ENCODE peak calls at places on chromosomes 12 and 14, in five cellular contexts. N, U, K, S and B are unnamed samples.

GRCh38 chr12:50110762-50111416 is 1.1 kb upstream of the COX14 start:
- DNase-seq in S (peak; percentile 73), N (no peak), U (peak; percentile 92), K (peak; percentile 82), B (peak; percentile 87)

GRCh38 chr12:130014485-130014807 is 110.6 kb upstream of the TMEM132D start:
- DNase-seq in N (no peak), U (no peak), S (no peak), K (no peak), B (no peak)

GRCh38 chr14:82710257-82710841 is 1176.7 kb upstream of the SEL1L start:
- DNase-seq in U (no peak), S (peak; percentile 30), K (no peak), N (peak; percentile 13), B (peak; percentile 31)

GRCh38 chr12:92085483-92086040 is 60.1 kb downstream of the BTG1 start:
- DNase-seq in N (no peak), S (no peak), U (no peak), K (no peak), B (no peak)

GRCh38 chr14:63362305-63362914 is 43.7 kb upstream of the GPHB5 start:
- DNase-seq in N (no peak), U (no peak), K (no peak), S (peak; percentile 13), B (no peak)

GRCh38 chr14:85533821-85534271 is 3.9 kb downstream of the FLRT2 start:
- DNase-seq in K (no peak), N (peak; percentile 9), U (no peak), S (no peak), B (peak; percentile 64)

GRCh38 chr14:24403294-24404013 is 4.7 kb downstream of the NYNRIN start:
- DNase-seq in U (no peak), S (no peak), K (no peak), N (no peak), B (no peak)

GRCh38 chr14:34059925-34060746 is 109.3 kb upstream of the EGLN3 start:
- DNase-seq in N (peak; percentile 73), K (peak; percentile 85), U (peak; percentile 82), S (peak; percentile 87), B (peak; percentile 92)

GRCh38 chr14:63209160-63209559 is 4.9 kb downstream of the RHOJ start:
- DNase-seq in U (no peak), S (no peak), N (no peak), K (no peak), B (no peak)

GRCh38 chr12:128844031-128844635 is 9.1 kb upstream of the GLT1D1 start:
- DNase-seq in S (no peak), U (no peak), K (no peak), N (no peak), B (no peak)

GRCh38 chr12:10715491-10715890 is 7.6 kb downstream of the YBX3 start:
- DNase-seq in K (no peak), N (no peak), U (no peak), S (no peak), B (no peak)

GRCh38 chr12:24049101-24049500 is 99.6 kb upstream of the SOX5 start:
- DNase-seq in K (no peak), U (no peak), S (no peak), N (no peak), B (no peak)

GRCh38 chr14:33943081-33943480 is 7.8 kb downstream of the EGLN3 start:
- DNase-seq in S (peak; percentile 45), U (no peak), K (no peak), N (no peak), B (no peak)

GRCh38 chr12:93674386-93674785 is 2.8 kb upstream of the CRADD start:
- DNase-seq in U (no peak), K (no peak), N (no peak), S (no peak), B (no peak)

GRCh38 chr12:82314406-82314892 is 43.7 kb downstream of the CCDC59 start:
- DNase-seq in U (no peak), K (no peak), N (no peak), S (peak; percentile 53), B (no peak)

GRCh38 chr12:127245009-127245408 is 1022.0 kb upstream of the TMEM132C start:
- DNase-seq in K (no peak), U (no peak), S (no peak), N (no peak), B (no peak)

GRCh38 chr12:71503579-71504470 is 64.2 kb downstream of the LGR5 start:
- DNase-seq in U (no peak), K (no peak), S (no peak), N (no peak), B (no peak)

DNA sequence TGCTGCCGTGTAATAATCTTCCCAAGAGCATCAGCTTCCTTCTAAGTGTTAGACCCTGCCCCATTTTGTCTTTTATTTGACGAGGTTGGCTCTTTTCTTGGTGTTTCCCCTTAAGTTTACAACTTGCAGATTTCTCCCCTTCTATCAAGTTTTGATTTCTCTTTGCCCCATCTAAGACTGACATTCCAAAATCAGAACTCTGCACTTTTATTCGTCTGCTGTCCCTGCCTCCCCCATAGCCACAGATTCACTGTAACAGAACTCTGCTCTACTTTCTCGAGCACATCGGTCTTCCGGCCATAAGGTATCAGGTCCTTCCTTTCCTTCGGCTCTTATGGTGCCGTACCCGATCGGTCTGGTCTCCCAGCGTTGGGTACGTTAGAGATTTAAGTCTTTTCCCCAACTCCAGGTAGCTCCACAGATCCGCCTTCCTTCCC is 563 bp downstream of the DCP1B start:
- DNase-seq in U (no peak), K (no peak), N (peak; percentile 8), S (no peak), B (no peak)
- H3K4me3 ChIP-seq in U (peak overlapping the region; percentile 91), K (peak overlapping the region; percentile 88), N (peak overlapping the region; percentile 70), S (peak overlapping the region; percentile 89), B (peak overlapping the region; percentile 69)

DNA sequence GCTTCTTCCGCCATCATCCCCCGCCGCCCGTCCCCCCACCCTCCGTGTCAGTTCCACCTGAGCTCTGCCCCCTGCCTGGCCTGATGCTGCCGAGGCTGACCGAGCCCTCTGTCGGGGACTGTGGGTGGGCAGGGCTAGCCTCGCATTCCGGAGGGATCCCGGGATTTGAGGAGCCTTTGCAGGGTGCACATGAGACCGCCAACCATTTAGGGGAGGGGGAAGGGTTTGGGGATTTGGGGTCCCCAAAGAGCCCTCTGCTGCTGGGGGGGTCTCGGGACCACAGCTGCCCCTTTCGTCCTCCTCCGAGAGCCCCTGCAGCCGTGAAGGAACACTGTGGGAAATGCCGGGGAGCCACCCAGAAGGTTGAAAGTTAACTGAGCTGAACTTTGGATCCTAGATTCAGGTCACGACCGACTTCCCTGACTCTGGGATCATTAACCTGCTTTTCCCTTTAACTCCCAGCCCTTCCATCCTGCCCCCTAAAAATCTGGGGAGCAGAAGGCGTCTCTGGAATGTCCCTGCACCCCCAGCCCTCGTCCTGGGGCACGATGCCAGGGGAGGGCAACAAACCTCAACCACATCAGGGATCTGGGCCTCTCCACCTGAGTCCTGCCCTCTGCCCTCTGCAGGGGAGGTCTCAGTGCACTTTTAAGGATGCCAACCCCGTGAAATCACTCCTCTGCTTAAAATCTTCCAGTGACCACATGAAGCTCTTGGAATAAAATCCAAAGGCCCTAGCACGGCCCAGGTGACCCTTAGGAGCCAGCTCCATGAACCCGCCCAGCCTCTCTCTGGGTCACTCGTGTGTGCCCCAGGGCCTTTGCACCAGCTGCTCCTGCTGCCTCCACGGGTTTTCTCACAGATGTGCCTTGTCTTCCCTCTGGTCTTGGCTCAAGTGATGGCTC is 94.9 kb downstream of the RFLNA start:
- DNase-seq in K (no peak), U (no peak), N (no peak), S (peak; percentile 48), B (no peak)
- H3K27ac ChIP-seq in K (peak overlapping the region; percentile 98), U (peak overlapping the region; percentile 96), N (peak overlapping the region; percentile 100), S (peak overlapping the region; percentile 91), B (peak overlapping the region; percentile 88)

GRCh38 chr14:102930753-102931579 is 8.5 kb downstream of the AMN start:
- DNase-seq in K (no peak), U (peak; percentile 72), S (peak; percentile 61), N (no peak), B (peak; percentile 64)
- H3K4me3 ChIP-seq in K (peak overlapping the region; percentile 66), U (peak overlapping the region; percentile 69), S (no peak overlapping the region), N (no peak overlapping the region), B (no peak overlapping the region)

DNA sequence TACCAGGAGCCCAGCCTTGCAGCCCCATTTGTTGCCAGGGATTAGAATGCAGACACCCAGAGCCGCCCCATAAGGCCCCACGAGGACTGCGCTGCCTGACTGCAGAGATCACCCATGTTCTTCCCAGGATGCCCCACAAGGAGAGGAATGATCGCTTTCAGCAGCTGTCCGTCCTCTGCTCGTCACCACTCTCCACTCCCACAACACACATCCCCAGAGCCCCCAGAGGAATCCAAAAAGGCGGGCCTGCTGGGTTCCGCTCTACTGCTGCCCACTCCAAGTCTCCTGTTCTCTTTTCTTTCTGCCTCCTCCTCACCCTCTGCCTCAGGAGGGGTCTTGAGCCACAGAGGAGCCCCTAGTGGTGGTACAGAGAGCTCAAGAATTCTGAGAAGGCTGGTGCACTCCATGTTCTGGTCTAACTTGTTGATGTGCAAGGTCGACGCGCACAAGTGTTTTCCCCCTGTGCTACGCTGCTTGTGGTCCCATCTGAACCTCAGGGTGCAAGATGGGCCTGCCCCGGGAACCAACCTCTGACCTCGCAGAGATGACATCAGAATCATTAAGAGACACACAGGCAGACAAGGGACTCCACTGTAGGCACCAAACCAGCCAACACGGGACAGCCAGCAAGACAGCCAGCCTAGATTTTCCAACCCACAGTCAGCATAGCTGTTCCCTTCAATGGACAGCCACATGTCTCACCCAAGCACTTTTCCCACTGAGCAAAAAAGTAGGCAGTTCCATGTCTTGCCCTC is 30.0 kb downstream of the PXN start:
- DNase-seq in S (no peak), N (peak; percentile 59), U (peak; percentile 75), K (peak; percentile 44), B (no peak)
- H3K27ac ChIP-seq in S (peak overlapping the region; percentile 92), N (peak overlapping the region; percentile 93), U (peak overlapping the region; percentile 69), K (peak overlapping the region; percentile 96), B (peak overlapping the region; percentile 99)

GRCh38 chr12:125299840-125300239 is 234.6 kb downstream of the AACS start:
- DNase-seq in N (no peak), K (no peak), U (peak; percentile 49), S (no peak), B (no peak)

GRCh38 chr12:125295550-125295949 is 230.3 kb downstream of the AACS start:
- DNase-seq in S (no peak), K (no peak), N (no peak), U (no peak), B (no peak)

GRCh38 chr12:125292700-125293099 is 227.5 kb downstream of the AACS start:
- DNase-seq in N (no peak), K (no peak), U (no peak), S (no peak), B (no peak)

GRCh38 chr12:125300249-125300648 is 235.0 kb downstream of the AACS start:
- DNase-seq in S (no peak), N (no peak), K (no peak), U (peak; percentile 38), B (no peak)

GRCh38 chr12:125296701-125297100 is 231.5 kb downstream of the AACS start:
- DNase-seq in K (no peak), N (no peak), U (no peak), S (no peak), B (no peak)
- H3K4me3 ChIP-seq in K (no peak overlapping the region), N (no peak overlapping the region), U (no peak overlapping the region), S (no peak overlapping the region), B (no peak overlapping the region)

DNA sequence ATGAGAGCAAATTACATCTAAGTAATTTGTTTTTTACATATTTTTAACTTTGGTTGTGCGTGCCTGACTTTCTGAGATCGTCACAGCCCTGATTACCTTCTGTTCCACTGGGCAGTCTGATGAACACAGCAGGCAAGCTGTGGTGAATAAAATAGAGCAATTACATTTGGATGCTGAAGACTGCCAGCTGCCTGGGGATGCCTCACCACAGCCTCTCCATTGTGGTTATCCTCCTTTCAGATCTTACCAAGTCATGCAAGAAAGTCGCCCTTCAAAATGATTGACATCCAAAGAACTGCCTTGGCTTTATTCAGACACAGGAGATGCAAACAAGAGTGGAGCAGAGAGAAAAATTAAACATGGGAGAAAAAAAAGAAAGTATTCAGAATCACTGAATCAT is 456.6 kb upstream of the TMPO start:
- DNase-seq in N (no peak), U (no peak), S (no peak), K (no peak), B (no peak)
- H3K27ac ChIP-seq in N (no peak overlapping the region), U (no peak overlapping the region), S (no peak overlapping the region), K (no peak overlapping the region), B (no peak overlapping the region)